ENCODE peak calls at places on chromosomes 1 and 21, in seven cellular contexts. B is HCEC 1CT; N is transverse colon; M is hypothalamus; E is NCI-H345; W is left colon; G is CD4-positive, alpha-beta memory T cell. P is an unnamed sample.

GRCh38 chr21:15729674-15730483 is at the start of gene USP25:
- DNase-seq in W (peak), B (peak), M (peak), G (peak), N (peak), E (peak), P (peak)

GRCh38 chr1:12709696-12710095 is 6.2 kb upstream of the AADACL3 start:
- DNase-seq in M (no peak), G (no peak), E (no peak), N (no peak), B (no peak), W (no peak), P (no peak)

GRCh38 chr21:41166947-41167346 is 1.0 kb upstream of the BACE2 start:
- DNase-seq in E (no peak), G (no peak), W (peak), M (no peak), N (no peak), B (no peak), P (no peak)

GRCh38 chr1:221169447-221169889 is 290.2 kb downstream of the HLX start:
- DNase-seq in B (peak), N (no peak), M (no peak), E (peak), W (no peak), G (no peak), P (no peak)

GRCh38 chr1:25922633-25923567 is 16.7 kb upstream of the STMN1 start:
- DNase-seq in M (no peak), W (peak), B (peak), N (peak), E (no peak), G (peak), P (peak)

GRCh38 chr1:110370827-110371226 is 20.0 kb downstream of the SLC16A4 start:
- DNase-seq in M (no peak), E (no peak), W (no peak), N (no peak), G (no peak), B (peak), P (no peak)

GRCh38 chr1:47963568-47963973 is 33.6 kb downstream of the TRABD2B start:
- DNase-seq in W (no peak), B (no peak), N (no peak), G (no peak), E (no peak), M (no peak), P (no peak)

GRCh38 chr1:192167941-192168685 is 9.9 kb downstream of the RGS18 start:
- DNase-seq in M (no peak), E (no peak), B (peak), W (no peak), N (no peak), G (no peak), P (no peak)

GRCh38 chr1:26537951-26538352 is 8.4 kb downstream of the RPS6KA1 start:
- DNase-seq in M (no peak), B (peak), G (no peak), E (no peak), N (peak), W (peak), P (no peak)

P was measured in NCI-H748 treated with DMSO at 0.1 percent for 48 hours.